ENCODE peak calls at places on chromosomes 4 and X, in four cellular contexts. D is cardiac fibroblast, M is ovary, N is AG04450. K is an unnamed sample.

GRCh38 chrX:81120270-81120935 is 81.3 kb downstream of the HMGN5 start:
- DNase-seq in D (no peak), N (no peak), M (no peak), K (no peak)

GRCh38 chrX:123084797-123085196 is 99.3 kb upstream of the GRIA3 start:
- DNase-seq in N (no peak), M (no peak), D (peak; percentile 87), K (peak; percentile 70)

GRCh38 chr4:123945301-123945700 is 548.7 kb downstream of the SPRY1 start:
- DNase-seq in D (no peak), M (no peak), N (no peak), K (no peak)

GRCh38 chrX:125132274-125132673 is 187.4 kb upstream of the TEX13C start:
- DNase-seq in M (no peak), D (peak; percentile 1), N (no peak), K (no peak)

GRCh38 chrX:121858867-121859647 is 811.6 kb downstream of the GLUD2 start:
- DNase-seq in M (no peak), D (no peak), N (no peak), K (no peak)

GRCh38 chrX:67612231-67612630 is 68.4 kb downstream of the AR start:
- DNase-seq in M (no peak), N (peak; percentile 38), D (peak; percentile 71), K (peak; percentile 61)

GRCh38 chr4:1602621-1603412 is 81.3 kb downstream of the FAM53A start:
- DNase-seq in N (no peak), D (no peak), M (no peak), K (no peak)

GRCh38 chrX:124239324-124239723 is 93.1 kb upstream of the TEX13D start:
- DNase-seq in M (no peak), N (no peak), D (no peak), K (no peak)

GRCh38 chr4:20624783-20625364 is 75.4 kb upstream of the PACRGL start:
- DNase-seq in D (no peak), N (no peak), M (no peak), K (no peak)

GRCh38 chr4:176964116-176964691 is 171.5 kb upstream of the VEGFC start:
- DNase-seq in D (peak; percentile 19), N (no peak), M (no peak), K (no peak)
- TF ChIP-seq CTCF in D (peak; percentile 29), N (peak; percentile 25), M (no peak), K (peak; percentile 24)

DNA sequence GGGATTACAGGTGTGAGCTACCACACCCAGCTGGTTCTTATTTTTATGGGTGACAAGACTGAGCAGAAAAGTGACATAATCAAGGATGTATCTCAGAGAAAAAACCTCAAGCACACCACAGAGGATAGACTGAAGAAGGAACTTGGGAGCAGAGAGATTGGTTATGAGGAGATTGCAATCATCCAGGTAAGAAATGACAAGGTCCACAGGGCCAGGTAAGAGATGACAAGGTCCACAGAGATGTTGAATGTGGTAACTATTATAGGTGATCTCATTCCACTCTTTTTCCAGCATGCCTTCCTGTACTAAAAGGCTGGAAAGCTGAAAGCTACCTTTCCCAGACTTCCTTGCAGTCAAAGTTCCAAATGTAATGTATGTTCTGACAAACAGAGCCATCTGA is 15.9 kb upstream of the RBM47 start:
- DNase-seq in N (no peak), D (no peak), M (no peak), K (no peak)
- H3K4me3 ChIP-seq in N (no peak overlapping the region), D (no peak overlapping the region), M (no peak overlapping the region), K (no peak overlapping the region)

DNA sequence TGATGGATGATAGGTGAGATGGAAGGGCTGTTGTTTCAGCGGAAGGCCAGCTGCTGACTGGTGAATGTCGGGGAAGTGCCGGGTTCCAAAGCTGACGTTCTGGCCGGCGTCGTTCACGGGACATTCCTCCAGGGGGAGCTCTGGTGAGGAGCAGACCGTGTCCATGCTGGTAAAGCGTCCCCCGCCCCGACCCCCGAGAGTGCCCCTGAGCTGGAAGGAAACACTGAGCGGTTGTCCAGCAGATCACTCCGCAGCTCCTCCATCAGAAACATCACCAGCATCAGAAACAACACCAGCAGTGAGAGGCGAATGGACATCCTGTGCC is 18.6 kb upstream of the ADRA2C start:
- DNase-seq in M (no peak), N (no peak), D (peak; percentile 5), K (no peak)
- TF ChIP-seq CTCF in M (no peak), N (peak; percentile 25), D (peak; percentile 30), K (peak; percentile 35)

GRCh38 chrX:1430451-1430850 is 22.3 kb downstream of the ASMTL start:
- DNase-seq in D (no peak), N (no peak), M (no peak), K (no peak)
- H3K4me3 ChIP-seq in D (no peak overlapping the region), N (no peak overlapping the region), M (no peak overlapping the region), K (no peak overlapping the region)

GRCh38 chr4:139899346-139899745 is 233.7 kb downstream of the MGST2 start:
- DNase-seq in N (no peak), M (no peak), D (no peak), K (no peak)

GRCh38 chr4:139900964-139901376 is 235.4 kb downstream of the MGST2 start:
- DNase-seq in N (no peak), M (no peak), D (peak; percentile 36), K (no peak)

GRCh38 chr4:139898293-139898692 is 232.7 kb downstream of the MGST2 start:
- DNase-seq in M (no peak), N (no peak), D (no peak), K (no peak)

GRCh38 chr4:139892973-139893736 is 227.5 kb downstream of the MGST2 start:
- DNase-seq in D (peak; percentile 75), N (no peak), M (no peak), K (peak; percentile 19)

DNA sequence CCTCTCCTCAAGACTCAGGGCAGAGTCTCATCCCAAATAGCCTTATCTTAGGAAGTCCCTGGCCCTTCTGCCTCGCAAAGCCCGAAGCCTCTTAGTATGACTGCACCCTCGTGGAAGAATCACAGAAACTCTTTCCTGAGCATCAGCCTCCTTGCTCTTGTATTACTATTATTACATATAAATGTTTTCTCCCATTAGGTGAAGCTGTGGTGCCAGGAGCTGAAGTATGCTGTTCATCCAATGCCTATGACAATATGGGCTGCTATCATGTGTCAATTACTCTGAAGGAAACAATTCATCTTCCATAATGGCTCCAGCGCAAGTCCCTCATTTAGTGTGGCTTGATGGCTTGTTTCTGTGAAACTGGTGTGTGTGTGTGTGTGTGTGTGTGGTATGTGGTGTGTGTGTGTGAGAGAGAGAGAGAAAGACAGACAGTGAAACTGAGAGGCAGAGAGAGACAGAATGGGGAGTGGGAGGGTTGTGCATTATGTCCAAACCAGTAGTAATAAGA is 230.7 kb downstream of the MGST2 start:
- DNase-seq in N (no peak), M (no peak), D (no peak), K (no peak)
- TF ChIP-seq CTCF in N (no peak), M (no peak), D (no peak), K (no peak)

GRCh38 chrX:78329486-78329885 is 2.1 kb upstream of the CYSLTR1 start:
- DNase-seq in D (no peak), N (no peak), M (no peak), K (no peak)

GRCh38 chrX:78330540-78330939 is 3.1 kb upstream of the CYSLTR1 start:
- DNase-seq in D (no peak), N (no peak), M (no peak), K (no peak)

GRCh38 chrX:78331708-78332107 is 4.3 kb upstream of the CYSLTR1 start:
- DNase-seq in M (no peak), N (no peak), D (no peak), K (no peak)

GRCh38 chrX:78330068-78330467 is 2.7 kb upstream of the CYSLTR1 start:
- DNase-seq in N (no peak), D (no peak), M (no peak), K (no peak)

DNA sequence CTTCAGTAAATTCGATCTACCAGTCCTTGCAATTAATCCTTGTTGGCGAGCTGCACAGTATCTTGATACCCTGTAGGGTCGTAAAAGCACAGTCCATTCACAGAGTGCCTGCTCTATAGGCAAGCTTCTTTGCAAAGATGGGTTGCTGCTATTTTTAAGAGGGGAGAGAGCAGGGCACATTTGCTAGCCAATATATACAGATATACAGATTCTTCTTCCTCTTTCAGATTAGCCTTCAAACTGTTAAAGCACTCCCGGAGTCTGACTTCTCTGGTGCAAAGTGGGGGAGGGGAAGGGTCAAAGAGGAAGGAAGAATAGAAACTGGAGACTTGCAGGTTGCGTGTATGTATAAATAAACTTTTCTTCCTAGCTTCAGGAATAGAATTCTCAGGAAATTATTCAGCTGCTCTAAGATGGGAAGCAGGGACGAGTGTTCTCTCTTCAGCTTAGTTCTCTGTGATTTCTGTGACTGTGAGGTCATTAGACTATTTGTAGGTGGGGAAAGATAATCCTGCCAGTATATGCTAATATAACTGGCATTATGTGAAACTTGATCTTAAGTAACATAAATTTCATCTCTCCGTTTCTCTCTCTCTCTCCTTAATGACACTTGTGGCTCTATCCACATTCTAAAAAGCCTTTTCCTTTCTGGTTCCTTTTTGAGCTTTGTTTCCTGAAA is at the start of gene CYSLTR1:
- DNase-seq in D (no peak), M (no peak), N (no peak), K (no peak)
- H3K4me3 ChIP-seq in D (no peak within 1 kb of the TSS), M (no peak within 1 kb of the TSS), N (no peak within 1 kb of the TSS), K (no peak within 1 kb of the TSS)

GRCh38 chrX:38327007-38327774 is at the start of gene RPGR:
- DNase-seq in M (peak; percentile 90), N (peak; percentile 70), D (peak; percentile 95), K (peak; percentile 94)
- TF ChIP-seq CTCF in M (peak; percentile 79), N (peak; percentile 77), D (peak; percentile 82), K (peak; percentile 73)

DNA sequence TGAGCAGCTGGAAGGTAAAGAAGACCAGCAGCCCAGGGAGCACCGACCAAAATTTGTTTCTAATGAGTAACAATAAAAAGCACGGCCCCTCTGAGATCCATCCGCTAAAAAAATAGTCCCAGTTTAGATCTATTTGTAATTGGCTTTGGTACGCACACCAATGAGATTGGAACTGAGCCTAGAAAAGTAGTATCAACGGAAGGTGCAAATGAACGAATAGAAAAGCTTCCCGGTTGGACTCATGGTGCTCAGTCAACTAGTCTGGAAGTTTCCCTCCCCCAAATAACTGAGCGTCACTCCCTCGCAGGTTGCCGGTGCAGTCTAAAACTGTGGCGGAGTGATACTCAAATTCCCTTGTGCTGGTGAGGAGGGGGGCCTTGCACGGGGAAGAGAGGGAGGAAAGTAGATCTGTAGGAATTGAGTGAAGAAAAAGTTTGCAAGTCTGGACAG is at the start of gene COL4A5:
- DNase-seq in D (peak; percentile 88), M (peak; percentile 58), N (peak; percentile 63), K (peak; percentile 90)
- H3K4me3 ChIP-seq in D (peak within 1 kb of the TSS; percentile 61), M (peak within 1 kb of the TSS; percentile 43), N (peak within 1 kb of the TSS; percentile 73), K (peak within 1 kb of the TSS; percentile 53)

GRCh38 chrX:16212436-16212835 is 45.2 kb downstream of the MAGEB17 start:
- DNase-seq in M (no peak), D (peak; percentile 43), N (no peak), K (no peak)
- TF ChIP-seq CTCF in M (no peak), D (peak; percentile 37), N (peak; percentile 31), K (peak; percentile 36)

GRCh38 chrX:112799425-112799824 is 41.2 kb downstream of the AMOT start:
- DNase-seq in D (no peak), M (no peak), N (no peak), K (no peak)
- H3K4me3 ChIP-seq in D (no peak overlapping the region), M (no peak overlapping the region), N (no peak overlapping the region), K (no peak overlapping the region)